ENCODE peak calls at places on chromosomes 5 and 9, in four cellular contexts. One of them, this sample, is unnamed.

GRCh38 chr5:83589786-83590185 is 118.2 kb downstream of the VCAN start:
- DNase-seq in fibroblast of lung: no peak
- DNase-seq in neural progenitor cell: no peak
- DNase-seq in endothelial cell of umbilical vein: no peak
- DNase-seq in this sample: no peak

GRCh38 chr9:84668204-84669007 is 1.1 kb upstream of the NTRK2 start:
- DNase-seq in fibroblast of lung: peak; percentile 59
- DNase-seq in neural progenitor cell: peak; percentile 95
- DNase-seq in endothelial cell of umbilical vein: peak; percentile 52
- DNase-seq in this sample: peak; percentile 76

GRCh38 chr5:127369772-127370171 is 79.2 kb downstream of the MEGF10 start:
- DNase-seq in neural progenitor cell: no peak
- DNase-seq in fibroblast of lung: no peak
- DNase-seq in endothelial cell of umbilical vein: no peak
- DNase-seq in this sample: no peak

GRCh38 chr5:59744531-59744992 is 149.0 kb downstream of the PDE4D start:
- DNase-seq in neural progenitor cell: no peak
- DNase-seq in endothelial cell of umbilical vein: peak; percentile 90
- DNase-seq in fibroblast of lung: peak; percentile 62
- DNase-seq in this sample: peak; percentile 71

GRCh38 chr5:97243352-97243751 is 60.3 kb upstream of the RIOK2 start:
- DNase-seq in neural progenitor cell: no peak
- DNase-seq in fibroblast of lung: no peak
- DNase-seq in endothelial cell of umbilical vein: no peak
- DNase-seq in this sample: no peak

GRCh38 chr5:80990971-80991370 is 30.8 kb downstream of the RASGRF2 start:
- DNase-seq in neural progenitor cell: no peak
- DNase-seq in endothelial cell of umbilical vein: no peak
- DNase-seq in fibroblast of lung: peak; percentile 28
- DNase-seq in this sample: no peak

GRCh38 chr5:89929834-89930233 is 479.7 kb downstream of the CETN3 start:
- DNase-seq in neural progenitor cell: no peak
- DNase-seq in endothelial cell of umbilical vein: peak; percentile 3
- DNase-seq in fibroblast of lung: peak; percentile 13
- DNase-seq in this sample: peak; percentile 32

GRCh38 chr5:57833489-57833888 is 350.9 kb upstream of the ACTBL2 start:
- DNase-seq in neural progenitor cell: no peak
- DNase-seq in endothelial cell of umbilical vein: no peak
- DNase-seq in fibroblast of lung: peak; percentile 10
- DNase-seq in this sample: no peak

GRCh38 chr5:42894057-42894456 is 82.4 kb upstream of the SELENOP start:
- DNase-seq in fibroblast of lung: no peak
- DNase-seq in endothelial cell of umbilical vein: no peak
- DNase-seq in neural progenitor cell: peak; percentile 54
- DNase-seq in this sample: no peak

GRCh38 chr5:112064956-112065355 is 308.0 kb upstream of the NREP start:
- DNase-seq in endothelial cell of umbilical vein: no peak
- DNase-seq in fibroblast of lung: no peak
- DNase-seq in neural progenitor cell: no peak
- DNase-seq in this sample: no peak

GRCh38 chr9:15961217-15961616 is 408.4 kb downstream of the CCDC171 start:
- DNase-seq in fibroblast of lung: no peak
- DNase-seq in endothelial cell of umbilical vein: no peak
- DNase-seq in neural progenitor cell: no peak
- DNase-seq in this sample: no peak

GRCh38 chr9:120730661-120731514 is 16.6 kb upstream of the MEGF9 start:
- DNase-seq in neural progenitor cell: peak; percentile 75
- DNase-seq in fibroblast of lung: peak; percentile 99
- DNase-seq in endothelial cell of umbilical vein: peak; percentile 92
- DNase-seq in this sample: peak; percentile 92

GRCh38 chr5:12237837-12238575 is 333.8 kb upstream of the CTNND2 start:
- DNase-seq in fibroblast of lung: no peak
- DNase-seq in endothelial cell of umbilical vein: no peak
- DNase-seq in neural progenitor cell: peak; percentile 24
- DNase-seq in this sample: no peak

GRCh38 chr5:88677502-88677901 is 205.5 kb downstream of the MEF2C start:
- DNase-seq in endothelial cell of umbilical vein: no peak
- DNase-seq in fibroblast of lung: peak; percentile 47
- DNase-seq in neural progenitor cell: no peak
- DNase-seq in this sample: no peak
- H3K27me3 ChIP-seq in endothelial cell of umbilical vein: peaks cover 80% of the 10 kb centered on the region
- H3K27me3 ChIP-seq in fibroblast of lung: peaks cover 74% of the 10 kb centered on the region
- H3K27me3 ChIP-seq in neural progenitor cell: peaks cover 100% of the 10 kb centered on the region
- H3K27me3 ChIP-seq in this sample: peaks cover 93% of the 10 kb centered on the region

GRCh38 chr9:34098307-34098706 is 28.2 kb downstream of the DCAF12 start:
- DNase-seq in endothelial cell of umbilical vein: no peak
- DNase-seq in fibroblast of lung: no peak
- DNase-seq in neural progenitor cell: no peak
- DNase-seq in this sample: no peak
- H3K9ac ChIP-seq in endothelial cell of umbilical vein: no peak overlapping the region
- H3K9ac ChIP-seq in fibroblast of lung: no peak overlapping the region
- H3K9ac ChIP-seq in neural progenitor cell: no peak overlapping the region
- H3K9ac ChIP-seq in this sample: no peak overlapping the region

DNA sequence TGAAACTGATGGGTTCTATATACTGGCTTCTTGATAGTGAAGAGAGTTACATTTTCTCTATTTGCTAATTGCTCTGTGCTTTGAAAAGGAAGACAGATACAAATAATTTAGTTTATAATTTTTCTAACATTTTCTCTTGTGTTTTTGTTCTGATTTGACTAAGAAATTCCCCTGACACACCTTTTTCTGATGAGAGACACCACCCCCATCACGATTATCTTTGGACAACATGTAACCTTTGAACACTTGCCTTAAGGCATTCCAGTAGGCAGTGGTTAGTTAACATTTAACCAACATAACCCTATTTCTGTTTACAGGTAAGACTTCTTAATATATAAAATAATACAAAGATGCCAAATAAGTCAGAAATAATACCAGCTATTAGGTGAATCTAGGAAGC is 4.1 kb upstream of the PTBP3 start:
- DNase-seq in neural progenitor cell: no peak
- DNase-seq in endothelial cell of umbilical vein: no peak
- DNase-seq in fibroblast of lung: no peak
- DNase-seq in this sample: no peak
- H3K27ac ChIP-seq in neural progenitor cell: no peak overlapping the region
- H3K27ac ChIP-seq in endothelial cell of umbilical vein: no peak overlapping the region
- H3K27ac ChIP-seq in fibroblast of lung: no peak overlapping the region
- H3K27ac ChIP-seq in this sample: no peak overlapping the region

GRCh38 chr5:141883948-141884318 is 5.7 kb upstream of the PCDH1 start:
- DNase-seq in endothelial cell of umbilical vein: no peak
- DNase-seq in neural progenitor cell: no peak
- DNase-seq in fibroblast of lung: no peak
- DNase-seq in this sample: no peak

GRCh38 chr5:141881886-141882285 is 3.7 kb upstream of the PCDH1 start:
- DNase-seq in neural progenitor cell: peak; percentile 9
- DNase-seq in fibroblast of lung: no peak
- DNase-seq in endothelial cell of umbilical vein: no peak
- DNase-seq in this sample: no peak

GRCh38 chr5:141883184-141883947 is 5.2 kb upstream of the PCDH1 start:
- DNase-seq in fibroblast of lung: no peak
- DNase-seq in endothelial cell of umbilical vein: peak; percentile 31
- DNase-seq in neural progenitor cell: peak; percentile 89
- DNase-seq in this sample: peak; percentile 63

GRCh38 chr5:141880961-141881801 is 3.0 kb upstream of the PCDH1 start:
- DNase-seq in endothelial cell of umbilical vein: no peak
- DNase-seq in fibroblast of lung: no peak
- DNase-seq in neural progenitor cell: peak; percentile 27
- DNase-seq in this sample: peak; percentile 33

GRCh38 chr5:141882594-141883183 is 4.5 kb upstream of the PCDH1 start:
- DNase-seq in neural progenitor cell: peak; percentile 16
- DNase-seq in endothelial cell of umbilical vein: no peak
- DNase-seq in fibroblast of lung: no peak
- DNase-seq in this sample: no peak
- H3K27me3 ChIP-seq in neural progenitor cell: peaks cover 22% of the 10 kb centered on the region
- H3K27me3 ChIP-seq in endothelial cell of umbilical vein: peaks cover 26% of the 10 kb centered on the region
- H3K27me3 ChIP-seq in fibroblast of lung: peaks cover 34% of the 10 kb centered on the region
- H3K27me3 ChIP-seq in this sample: peaks cover 64% of the 10 kb centered on the region

DNA sequence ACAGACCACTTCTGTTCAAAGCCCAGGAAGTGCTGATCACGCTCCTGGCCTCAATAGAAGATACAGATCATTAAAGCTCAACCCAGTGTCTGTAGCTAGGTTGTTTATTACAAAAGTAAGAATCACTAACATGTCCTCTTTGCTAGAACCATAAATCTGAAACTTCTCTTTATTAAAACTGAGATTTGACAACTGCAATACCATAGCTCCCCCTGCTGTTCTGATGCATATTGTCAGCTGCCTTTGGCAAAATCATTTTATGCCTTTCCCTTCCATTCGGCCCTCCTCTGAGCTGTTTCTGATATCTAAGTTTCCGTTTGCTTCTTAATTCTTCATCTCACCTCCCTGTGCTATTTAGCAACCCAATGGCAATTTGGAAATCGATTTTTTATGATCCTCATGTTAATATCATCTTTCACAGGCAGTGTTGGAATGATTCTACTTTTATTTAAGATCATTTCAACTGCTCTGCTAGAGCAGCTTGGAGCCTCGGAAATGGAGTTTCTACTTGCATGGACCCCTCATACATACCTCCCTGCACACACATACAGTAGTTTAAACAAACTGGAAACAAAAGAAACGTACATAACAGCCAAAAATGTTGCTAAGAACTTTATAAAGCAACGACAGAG is 998.8 kb downstream of the MAT2B start:
- DNase-seq in fibroblast of lung: peak; percentile 48
- DNase-seq in neural progenitor cell: peak; percentile 63
- DNase-seq in endothelial cell of umbilical vein: peak; percentile 71
- DNase-seq in this sample: peak; percentile 62
- H3K9ac ChIP-seq in fibroblast of lung: no peak overlapping the region
- H3K9ac ChIP-seq in neural progenitor cell: no peak overlapping the region
- H3K9ac ChIP-seq in endothelial cell of umbilical vein: peak overlapping the region; percentile 13
- H3K9ac ChIP-seq in this sample: no peak overlapping the region

GRCh38 chr9:20625003-20625349 is 2.7 kb upstream of the MLLT3 start:
- DNase-seq in neural progenitor cell: no peak
- DNase-seq in fibroblast of lung: no peak
- DNase-seq in endothelial cell of umbilical vein: no peak
- DNase-seq in this sample: no peak
- H3K27ac ChIP-seq in neural progenitor cell: no peak overlapping the region
- H3K27ac ChIP-seq in fibroblast of lung: no peak overlapping the region
- H3K27ac ChIP-seq in endothelial cell of umbilical vein: no peak overlapping the region
- H3K27ac ChIP-seq in this sample: no peak overlapping the region

GRCh38 chr9:115116620-115117284 is 1.2 kb downstream of the TNC start:
- DNase-seq in neural progenitor cell: no peak
- DNase-seq in endothelial cell of umbilical vein: no peak
- DNase-seq in fibroblast of lung: no peak
- DNase-seq in this sample: no peak

GRCh38 chr9:115121140-115121710 is 3.3 kb upstream of the TNC start:
- DNase-seq in endothelial cell of umbilical vein: no peak
- DNase-seq in neural progenitor cell: no peak
- DNase-seq in fibroblast of lung: peak; percentile 95
- DNase-seq in this sample: peak; percentile 60

GRCh38 chr9:115115924-115116323 is 2.0 kb downstream of the TNC start:
- DNase-seq in endothelial cell of umbilical vein: no peak
- DNase-seq in neural progenitor cell: no peak
- DNase-seq in fibroblast of lung: peak; percentile 86
- DNase-seq in this sample: peak; percentile 94

GRCh38 chr9:115117999-115118470 is at the start of gene TNC:
- DNase-seq in neural progenitor cell: peak; percentile 87
- DNase-seq in endothelial cell of umbilical vein: peak; percentile 5
- DNase-seq in fibroblast of lung: peak; percentile 92
- DNase-seq in this sample: peak; percentile 88

DNA sequence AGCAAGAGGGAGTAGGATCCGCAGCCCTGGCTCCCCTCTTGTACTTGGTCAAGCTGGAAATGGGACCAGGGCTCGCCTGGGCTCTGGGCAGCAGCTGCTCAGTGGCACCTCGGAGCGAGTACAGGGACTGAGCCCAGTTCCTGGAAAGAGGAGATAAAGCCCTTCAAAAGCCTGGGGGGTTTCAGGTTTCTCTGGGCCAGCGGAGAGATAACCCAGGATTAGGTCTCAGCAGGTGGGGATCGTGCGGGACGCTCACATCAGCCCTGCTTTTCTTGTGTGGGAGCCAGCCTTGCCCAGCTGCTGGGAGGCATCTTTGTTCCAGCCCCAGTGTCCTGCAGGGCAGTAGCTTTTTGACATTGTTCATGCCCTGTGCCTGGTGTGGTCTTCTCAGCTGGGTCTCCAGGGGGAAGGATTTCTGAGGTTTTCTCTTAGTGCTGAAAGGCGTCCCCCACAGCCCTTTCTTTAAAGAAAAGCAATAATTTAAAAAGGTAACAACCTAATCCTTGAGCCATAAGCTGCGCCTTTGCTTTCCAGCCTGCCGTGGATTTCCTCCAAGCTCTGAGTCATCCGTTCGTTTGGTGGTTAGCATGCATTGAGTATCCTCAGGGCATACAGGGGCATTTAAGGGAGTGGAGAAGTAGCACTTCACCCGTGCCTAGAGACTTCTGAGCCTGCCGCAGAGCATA is 657 bp upstream of the TNC start:
- DNase-seq in endothelial cell of umbilical vein: peak; percentile 24
- DNase-seq in neural progenitor cell: peak; percentile 96
- DNase-seq in fibroblast of lung: peak; percentile 94
- DNase-seq in this sample: peak; percentile 96
- H3K27me3 ChIP-seq in endothelial cell of umbilical vein: no peaks in the 10 kb centered on the region
- H3K27me3 ChIP-seq in neural progenitor cell: peaks cover 60% of the 10 kb centered on the region
- H3K27me3 ChIP-seq in fibroblast of lung: no peaks in the 10 kb centered on the region
- H3K27me3 ChIP-seq in this sample: no peaks in the 10 kb centered on the region

GRCh38 chr5:7397005-7397546 is 1.1 kb downstream of the ADCY2 start:
- DNase-seq in neural progenitor cell: no peak
- DNase-seq in fibroblast of lung: peak; percentile 31
- DNase-seq in endothelial cell of umbilical vein: no peak
- DNase-seq in this sample: peak; percentile 16
- H3K9ac ChIP-seq in neural progenitor cell: no peak overlapping the region
- H3K9ac ChIP-seq in fibroblast of lung: no peak overlapping the region
- H3K9ac ChIP-seq in endothelial cell of umbilical vein: no peak overlapping the region
- H3K9ac ChIP-seq in this sample: no peak overlapping the region

This sample was measured in GM23248.